ENCODE peak calls at places on chromosomes 12 and 14, in eight cellular contexts. V, K, E, I, Z, H, S and T are unnamed samples.

GRCh38 chr12:42504049-42504448 is 85.5 kb downstream of the PRICKLE1 start:
- DNase-seq in V (peak), K (no peak), E (no peak), I (no peak), Z (no peak), H (no peak), S (peak), T (no peak)

GRCh38 chr14:90760591-90761316 is 55.5 kb downstream of the TTC7B start:
- DNase-seq in V (peak), K (no peak), E (no peak), I (peak), Z (no peak), H (no peak), S (peak), T (peak)

GRCh38 chr12:45415393-45415817 is 199.5 kb downstream of the ANO6 start:
- DNase-seq in V (no peak), K (peak), E (no peak), I (peak), Z (peak), H (no peak), S (peak), T (no peak)

GRCh38 chr12:9001233-9001632 is 11.9 kb downstream of the KLRG1 start:
- DNase-seq in V (no peak), K (no peak), E (no peak), I (no peak), Z (no peak), H (no peak), S (no peak), T (no peak)

GRCh38 chr12:94640134-94640928 is 10.0 kb downstream of the TMCC3 start:
- DNase-seq in V (no peak), K (peak), E (no peak), I (no peak), Z (no peak), H (no peak), S (no peak), T (no peak)

GRCh38 chr14:100535287-100536131 is 51.7 kb downstream of the BEGAIN start:
- DNase-seq in V (peak), K (no peak), E (no peak), I (no peak), Z (no peak), H (no peak), S (no peak), T (no peak)

GRCh38 chr12:96368233-96368632 is 32.0 kb downstream of the CDK17 start:
- DNase-seq in V (no peak), K (no peak), E (no peak), I (no peak), Z (no peak), H (no peak), S (peak), T (no peak)

GRCh38 chr14:64503184-64503433 is 529 bp downstream of the ZBTB25 start:
- DNase-seq in V (no peak), K (no peak), E (no peak), I (no peak), Z (no peak), H (no peak), S (no peak), T (peak)

GRCh38 chr12:80271770-80272169 is 172.3 kb upstream of the PTPRQ start:
- DNase-seq in V (no peak), K (no peak), E (no peak), I (no peak), Z (no peak), H (no peak), S (no peak), T (no peak)

GRCh38 chr12:106090586-106091411 is 48.0 kb downstream of the NUAK1 start:
- DNase-seq in V (no peak), K (no peak), E (no peak), I (no peak), Z (no peak), H (no peak), S (peak), T (no peak)

GRCh38 chr12:66964629-66965028 is 285.8 kb upstream of the GRIP1 start:
- DNase-seq in V (no peak), K (no peak), E (no peak), I (no peak), Z (no peak), H (no peak), S (no peak), T (no peak)

GRCh38 chr12:31117203-31118011 is 43.7 kb downstream of the DDX11 start:
- DNase-seq in V (peak), K (no peak), E (no peak), I (peak), Z (peak), H (peak), S (peak), T (peak)

GRCh38 chr14:99252940-99253868 is 18.8 kb downstream of the BCL11B start:
- DNase-seq in V (no peak), K (no peak), E (no peak), I (no peak), Z (no peak), H (no peak), S (no peak), T (no peak)

GRCh38 chr12:131637986-131638385 is 72.9 kb upstream of the SFSWAP start:
- DNase-seq in V (no peak), K (no peak), E (no peak), I (no peak), Z (no peak), H (peak), S (no peak), T (no peak)

GRCh38 chr12:10031771-10032175 is 1.3 kb downstream of the CLEC9A start:
- DNase-seq in V (no peak), K (no peak), E (peak), I (no peak), Z (no peak), H (no peak), S (peak), T (peak)

GRCh38 chr14:102770147-102770909 is 6.9 kb upstream of the TRAF3 start:
- DNase-seq in V (no peak), K (no peak), E (no peak), I (no peak), Z (no peak), H (peak), S (no peak), T (no peak)

GRCh38 chr12:132518354-132518992 is 28.5 kb downstream of the FBRSL1 start:
- DNase-seq in V (no peak), K (no peak), E (no peak), I (no peak), Z (no peak), H (no peak), S (no peak), T (no peak)

GRCh38 chr14:22509036-22509709 is 79.9 kb downstream of the DAD1 start:
- DNase-seq in V (peak), K (peak), E (no peak), I (no peak), Z (no peak), H (no peak), S (no peak), T (no peak)

GRCh38 chr12:122355702-122356101 is 66.8 kb downstream of the CLIP1 start:
- DNase-seq in V (peak), K (no peak), E (no peak), I (no peak), Z (no peak), H (no peak), S (no peak), T (no peak)

GRCh38 chr14:36647827-36648753 is 13.6 kb upstream of the PAX9 start:
- DNase-seq in V (peak), K (no peak), E (no peak), I (peak), Z (no peak), H (peak), S (peak), T (peak)

GRCh38 chr14:96105921-96106441 is 66.8 kb downstream of the C14orf132 start:
- DNase-seq in V (no peak), K (no peak), E (no peak), I (no peak), Z (no peak), H (no peak), S (no peak), T (no peak)

GRCh38 chr12:101407438-101408345 is at the start of gene ARL1:
- DNase-seq in V (peak), K (peak), E (no peak), I (peak), Z (peak), H (peak), S (peak), T (peak)

GRCh38 chr12:109595321-109595902 is 21.8 kb downstream of the MVK start:
- DNase-seq in V (no peak), K (no peak), E (no peak), I (no peak), Z (no peak), H (no peak), S (no peak), T (no peak)

GRCh38 chr14:90402009-90402408 is 5.2 kb downstream of the CALM1 start:
- DNase-seq in V (no peak), K (no peak), E (no peak), I (no peak), Z (no peak), H (no peak), S (no peak), T (no peak)

GRCh38 chr14:102323102-102323501 is 3.6 kb downstream of the ZNF839 start:
- DNase-seq in V (peak), K (no peak), E (no peak), I (peak), Z (peak), H (no peak), S (peak), T (peak)

GRCh38 chr14:102040153-102040552 is 46.7 kb downstream of the HSP90AA1 start:
- DNase-seq in V (no peak), K (no peak), E (no peak), I (no peak), Z (no peak), H (no peak), S (no peak), T (no peak)

GRCh38 chr12:69042970-69043369 is 110.0 kb upstream of the CPM start:
- DNase-seq in V (no peak), K (no peak), E (no peak), I (peak), Z (no peak), H (no peak), S (no peak), T (no peak)

GRCh38 chr14:37253905-37254304 is 56.2 kb downstream of the MIPOL1 start:
- DNase-seq in V (no peak), K (no peak), E (no peak), I (no peak), Z (no peak), H (no peak), S (peak), T (no peak)

GRCh38 chr12:54035561-54036377 is 2.9 kb downstream of the HOXC5 start:
- DNase-seq in V (peak), K (no peak), E (no peak), I (no peak), Z (no peak), H (no peak), S (no peak), T (peak)

GRCh38 chr12:54032627-54033100 is at the start of gene HOXC5:
- DNase-seq in V (peak), K (no peak), E (peak), I (peak), Z (peak), H (peak), S (peak), T (peak)

GRCh38 chr12:54034784-54035310 is 2.0 kb downstream of the HOXC5 start:
- DNase-seq in V (no peak), K (no peak), E (no peak), I (no peak), Z (no peak), H (no peak), S (no peak), T (peak)

GRCh38 chr12:54033106-54033979 is 493 bp downstream of the HOXC5 start:
- DNase-seq in V (peak), K (no peak), E (no peak), I (peak), Z (no peak), H (no peak), S (no peak), T (peak)

GRCh38 chr12:54033980-54034783 is 1.3 kb downstream of the HOXC5 start:
- DNase-seq in V (peak), K (no peak), E (no peak), I (no peak), Z (no peak), H (no peak), S (no peak), T (peak)
- H3K4me2 ChIP-seq in V (peak), K (peak), E (no peak), I (no peak), Z (peak), H (no peak), S (no peak), T (peak)

DNA sequence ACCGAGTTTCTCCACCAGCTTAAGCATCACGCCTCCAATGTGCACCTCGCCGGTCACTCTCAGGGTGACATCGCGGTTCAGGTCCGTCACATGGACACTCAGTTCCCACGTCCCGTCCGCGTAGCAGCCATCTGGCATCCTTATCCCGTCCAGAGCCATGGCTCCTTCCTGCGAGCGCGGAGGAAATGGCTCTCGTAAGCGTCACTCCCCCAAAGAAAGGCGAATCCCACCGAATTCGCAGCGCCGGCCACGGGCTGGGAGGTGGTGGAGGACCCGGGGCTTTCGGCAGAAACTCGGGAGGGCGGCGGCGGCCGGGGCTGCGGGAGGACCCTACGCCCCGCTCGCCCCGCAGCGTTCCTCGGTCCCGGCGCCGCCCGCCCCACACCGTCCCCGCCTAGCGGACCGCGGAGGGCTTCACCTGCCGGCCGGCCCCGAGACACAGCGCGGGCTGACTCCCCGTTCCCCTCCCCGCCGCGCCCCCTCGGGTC is 396 bp downstream of the FERMT2 start:
- DNase-seq in V (peak), K (no peak), E (no peak), I (peak), Z (no peak), H (peak), S (peak), T (peak)
- TF ChIP-seq POLR2AphosphoS5 in V (no peak), K (no peak), E (peak), I (no peak), Z (no peak), H (no peak), S (no peak), T (no peak)

DNA sequence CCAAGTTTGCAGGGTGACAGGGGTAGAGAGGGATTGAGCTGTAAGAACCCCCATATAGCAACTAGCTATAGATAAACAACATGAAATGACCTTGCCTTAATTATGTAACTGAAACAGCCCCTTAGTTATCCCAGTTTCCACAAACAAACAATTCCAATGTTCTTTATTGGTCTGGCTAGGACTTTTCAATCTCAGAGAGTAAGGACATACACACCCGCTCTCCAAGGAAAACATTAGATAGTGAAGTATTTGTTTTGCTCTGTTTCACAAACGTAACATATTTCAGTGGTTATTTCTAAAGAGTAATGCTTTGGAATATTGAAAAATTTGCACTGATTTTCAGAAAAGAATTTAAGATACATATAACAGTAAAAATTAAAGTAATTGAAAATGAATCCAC is 51.6 kb upstream of the GTF2A1 start:
- DNase-seq in V (no peak), K (no peak), E (no peak), I (no peak), Z (no peak), H (no peak), S (no peak), T (no peak)
- H3K4me2 ChIP-seq in V (no peak), K (no peak), E (no peak), I (no peak), Z (no peak), H (no peak), S (no peak), T (no peak)

DNA sequence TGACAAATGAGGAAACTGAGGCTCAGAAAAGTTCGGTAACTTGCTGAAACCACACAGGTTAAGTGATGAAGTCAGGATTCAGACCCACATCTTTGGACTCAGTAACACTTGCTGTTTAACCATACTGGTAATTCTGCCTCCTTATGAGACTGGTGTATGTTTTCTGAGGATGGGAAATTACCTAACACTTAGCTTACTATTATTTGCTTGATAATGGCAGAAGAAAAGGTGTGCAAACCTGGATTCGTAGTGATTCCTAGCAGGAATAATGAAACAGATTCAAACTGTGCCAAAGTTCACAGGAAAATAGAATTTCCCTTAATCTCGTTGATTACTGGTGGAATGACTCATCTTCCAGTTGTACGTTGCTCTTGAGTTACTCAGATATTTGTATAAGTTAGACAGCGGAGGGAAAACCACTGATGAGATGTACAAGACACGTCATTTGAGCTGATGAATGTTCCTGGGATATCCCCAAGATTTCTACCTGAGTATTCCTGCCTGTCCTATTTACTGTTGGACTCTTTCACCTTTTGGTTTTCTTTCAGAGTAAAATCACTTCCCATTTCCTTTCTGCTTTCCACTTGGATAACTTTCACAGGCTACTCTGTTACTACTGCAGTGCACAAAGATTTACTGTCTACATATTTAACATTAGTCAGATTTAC is 37.5 kb downstream of the PRORP start:
- DNase-seq in V (no peak), K (no peak), E (no peak), I (peak), Z (peak), H (no peak), S (peak), T (no peak)
- TF ChIP-seq POLR2AphosphoS5 in V (peak), K (no peak), E (no peak), I (no peak), Z (peak), H (no peak), S (peak), T (no peak)

GRCh38 chr12:24600996-24601395 is 347.9 kb downstream of the BCAT1 start:
- DNase-seq in V (no peak), K (no peak), E (no peak), I (no peak), Z (no peak), H (no peak), S (peak), T (no peak)

GRCh38 chr12:24600559-24600958 is 348.3 kb downstream of the BCAT1 start:
- DNase-seq in V (no peak), K (no peak), E (no peak), I (no peak), Z (no peak), H (no peak), S (no peak), T (no peak)

GRCh38 chr12:24596768-24597388 is 352.0 kb downstream of the BCAT1 start:
- DNase-seq in V (peak), K (no peak), E (no peak), I (peak), Z (no peak), H (peak), S (peak), T (peak)

GRCh38 chr12:24603371-24603770 is 345.5 kb downstream of the BCAT1 start:
- DNase-seq in V (no peak), K (no peak), E (no peak), I (no peak), Z (no peak), H (no peak), S (no peak), T (peak)

DNA sequence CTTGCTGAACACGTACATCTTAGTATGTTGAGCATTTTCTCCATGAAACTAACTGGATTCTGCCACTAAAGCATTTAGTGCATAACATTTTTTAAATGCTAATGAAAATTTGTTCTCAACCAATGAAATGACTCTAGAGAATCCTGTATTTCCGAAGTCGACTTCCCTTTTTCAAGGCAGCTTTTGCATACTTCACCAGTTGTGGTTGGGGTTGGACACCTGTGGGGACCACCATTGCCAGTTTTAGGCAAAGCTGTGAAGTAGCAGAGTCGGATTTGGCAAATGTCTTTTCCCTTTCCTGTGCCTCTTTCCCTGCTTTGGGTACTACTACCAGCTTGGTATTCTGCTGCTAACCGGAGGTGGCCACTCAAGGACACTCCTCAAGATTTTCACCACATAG is 349.2 kb downstream of the BCAT1 start:
- DNase-seq in V (no peak), K (no peak), E (no peak), I (no peak), Z (no peak), H (no peak), S (no peak), T (no peak)
- H3K4me2 ChIP-seq in V (no peak), K (no peak), E (no peak), I (no peak), Z (no peak), H (no peak), S (no peak), T (no peak)

GRCh38 chr12:51217133-51217967 is 512 bp downstream of the POU6F1 start:
- DNase-seq in V (peak), K (no peak), E (no peak), I (no peak), Z (no peak), H (peak), S (peak), T (peak)
- TF ChIP-seq POLR2AphosphoS5 in V (no peak), K (no peak), E (no peak), I (no peak), Z (peak), H (no peak), S (peak), T (peak)

GRCh38 chr14:94538070-94538740 is 23.0 kb upstream of the SERPINA4 start:
- DNase-seq in V (no peak), K (no peak), E (no peak), I (no peak), Z (no peak), H (no peak), S (no peak), T (no peak)

GRCh38 chr14:94539181-94539580 is 22.1 kb upstream of the SERPINA4 start:
- DNase-seq in V (no peak), K (no peak), E (no peak), I (no peak), Z (no peak), H (no peak), S (no peak), T (no peak)

GRCh38 chr14:94541234-94541975 is 19.8 kb upstream of the SERPINA4 start:
- DNase-seq in V (no peak), K (no peak), E (no peak), I (no peak), Z (no peak), H (no peak), S (no peak), T (no peak)

GRCh38 chr14:94542111-94542810 is 19.0 kb upstream of the SERPINA4 start:
- DNase-seq in V (no peak), K (no peak), E (no peak), I (peak), Z (no peak), H (no peak), S (peak), T (no peak)

GRCh38 chr14:94540031-94540794 is 21.0 kb upstream of the SERPINA4 start:
- DNase-seq in V (no peak), K (no peak), E (no peak), I (peak), Z (no peak), H (no peak), S (peak), T (no peak)
- H3K4me2 ChIP-seq in V (no peak), K (no peak), E (no peak), I (peak), Z (no peak), H (no peak), S (no peak), T (no peak)